ENCODE peak calls at places on chromosomes 3 and 15, in eight cellular contexts. B is heart left ventricle; K is breast epithelium; M is CD4-positive, CD25-positive, alpha-beta regulatory T cell; I is endothelial cell of umbilical vein; O is right lobe of liver; Q is body of pancreas; N is psoas muscle. L is an unnamed sample.

GRCh38 chr3:42345811-42346210 is 64.6 kb downstream of the LYZL4 start:
- DNase-seq in N (no peak), K (no peak), O (no peak), Q (no peak), B (no peak), M (no peak), I (no peak), L (no peak)

GRCh38 chr3:26845194-26845593 is 222.6 kb downstream of the LRRC3B start:
- DNase-seq in M (no peak), Q (no peak), B (no peak), K (no peak), I (no peak), N (no peak), O (no peak), L (no peak)

GRCh38 chr3:17941766-17942165 is 199.3 kb upstream of the TBC1D5 start:
- DNase-seq in N (no peak), I (no peak), O (no peak), B (no peak), M (no peak), K (no peak), Q (no peak), L (no peak)

GRCh38 chr3:116423365-116423764 is 21.9 kb downstream of the LSAMP start:
- DNase-seq in B (no peak), O (no peak), Q (no peak), M (no peak), K (no peak), N (no peak), I (no peak), L (no peak)

GRCh38 chr3:193791041-193792032 is 198.3 kb downstream of the OPA1 start:
- DNase-seq in B (no peak), I (no peak), N (no peak), Q (peak; percentile 70), M (no peak), K (peak; percentile 56), O (no peak), L (no peak)

GRCh38 chr3:46027736-46028397 is 584 bp upstream of the XCR1 start:
- DNase-seq in M (no peak), Q (no peak), I (no peak), B (no peak), O (no peak), N (no peak), K (no peak), L (no peak)

GRCh38 chr15:78915341-78916087 is 29.3 kb downstream of the CTSH start:
- DNase-seq in I (no peak), N (peak; percentile 64), B (peak; percentile 75), O (no peak), M (no peak), Q (no peak), K (no peak), L (no peak)

GRCh38 chr3:197789309-197789708 is 1.7 kb upstream of the LRCH3 start:
- DNase-seq in N (no peak), I (no peak), K (no peak), Q (no peak), B (no peak), O (no peak), M (no peak), L (no peak)

GRCh38 chr15:99486371-99487336 is 79.1 kb upstream of the MEF2A start:
- DNase-seq in I (peak; percentile 61), Q (peak; percentile 86), B (peak; percentile 93), M (no peak), O (peak; percentile 76), K (peak; percentile 46), N (peak; percentile 88), L (no peak)

GRCh38 chr3:99562138-99562537 is 76.3 kb upstream of the COL8A1 start:
- DNase-seq in Q (no peak), K (no peak), B (no peak), O (no peak), M (no peak), I (peak; percentile 49), N (no peak), L (no peak)

GRCh38 chr3:13111173-13111873 is 38.1 kb upstream of the IQSEC1 start:
- DNase-seq in B (no peak), K (peak; percentile 59), O (peak; percentile 11), Q (peak; percentile 76), M (no peak), N (no peak), I (no peak), L (no peak)

GRCh38 chr3:140699516-140700231 is 21.8 kb downstream of the TRIM42 start:
- DNase-seq in I (no peak), Q (no peak), O (no peak), K (no peak), M (no peak), B (no peak), N (no peak), L (no peak)

DNA sequence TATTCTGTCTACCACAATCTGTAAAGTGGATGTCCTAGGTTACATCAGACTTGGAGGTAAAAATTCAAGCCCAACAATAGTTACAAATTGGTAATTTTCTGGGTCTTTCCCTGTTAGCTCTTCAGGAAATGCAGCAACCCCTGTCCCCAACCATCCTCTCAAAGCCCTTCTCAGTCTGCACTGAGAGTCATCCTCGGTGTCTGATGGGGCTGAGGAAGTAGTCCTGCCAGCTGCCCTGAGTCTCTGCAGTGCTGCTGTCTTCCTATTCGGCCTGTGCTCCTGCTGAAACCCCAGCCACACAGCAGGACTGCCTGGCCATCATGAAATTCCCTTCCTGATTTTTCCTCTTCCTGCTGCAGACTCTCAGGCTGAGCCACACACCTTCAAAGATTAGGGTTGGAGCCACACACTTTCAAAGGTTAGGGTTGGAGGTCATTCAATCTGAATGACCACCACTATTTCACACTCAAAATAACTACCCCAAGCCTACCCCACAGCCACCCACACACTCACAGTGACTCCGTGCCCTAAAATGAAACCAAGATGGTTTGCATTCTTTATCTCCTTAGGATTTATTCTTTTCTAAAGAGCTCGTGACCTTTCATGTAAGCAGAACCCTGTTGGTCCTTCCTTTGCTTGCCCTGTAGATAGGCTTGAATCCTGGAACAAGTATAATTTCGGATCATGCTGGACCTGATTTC is 17.6 kb downstream of the TRIM42 start:
- DNase-seq in B (no peak), N (no peak), K (no peak), O (no peak), M (no peak), I (no peak), Q (no peak), L (no peak)
- H3K27me3 ChIP-seq in B (no peaks in the 10 kb centered on the region), N (no peaks in the 10 kb centered on the region), K (no peaks in the 10 kb centered on the region), O (no peaks in the 10 kb centered on the region), M (no peaks in the 10 kb centered on the region), I (no peaks in the 10 kb centered on the region), Q (no peaks in the 10 kb centered on the region), L (no peaks in the 10 kb centered on the region)

GRCh38 chr3:7927864-7928263 is 573.8 kb upstream of the LMCD1 start:
- DNase-seq in Q (no peak), N (no peak), K (no peak), O (no peak), I (no peak), M (no peak), B (no peak), L (no peak)
- H3K9me3 ChIP-seq in Q (no peaks in the 10 kb centered on the region), N (no peaks in the 10 kb centered on the region), K (no peaks in the 10 kb centered on the region), O (no peaks in the 10 kb centered on the region), I (no peaks in the 10 kb centered on the region), M (no peaks in the 10 kb centered on the region), B (no peaks in the 10 kb centered on the region), L (no peaks in the 10 kb centered on the region)

GRCh38 chr15:45165536-45165935 is 22.2 kb downstream of the SHF start:
- DNase-seq in N (no peak), I (no peak), B (no peak), K (no peak), Q (no peak), O (no peak), M (no peak), L (no peak)
- H3K4me3 ChIP-seq in N (no peak overlapping the region), I (no peak overlapping the region), B (no peak overlapping the region), K (no peak overlapping the region), Q (no peak overlapping the region), O (no peak overlapping the region), M (no peak overlapping the region), L (no peak overlapping the region)

GRCh38 chr3:11014253-11014652 is 21.7 kb downstream of the SLC6A1 start:
- DNase-seq in M (no peak), B (no peak), O (no peak), I (no peak), N (no peak), K (no peak), Q (no peak), L (no peak)
- H3K27me3 ChIP-seq in M (peaks cover 2% of the 10 kb centered on the region), B (no peaks in the 10 kb centered on the region), O (no peaks in the 10 kb centered on the region), I (no peaks in the 10 kb centered on the region), N (peaks cover 3% of the 10 kb centered on the region), K (peaks cover 6% of the 10 kb centered on the region), Q (no peaks in the 10 kb centered on the region), L (peaks cover 20% of the 10 kb centered on the region)